ENCODE peak calls at places on chromosomes 13 and 19, in ten cellular contexts. One of them, this sample, is unnamed.

GRCh38 chr13:19860884-19861655 is 2.4 kb downstream of the ZMYM5 start:
- DNase-seq in Ammon's horn: no peak
- DNase-seq in iris pigment epithelial cell: peak
- DNase-seq in CD4-positive, CD25-positive, alpha-beta regulatory T cell: peak
- DNase-seq in fibroblast of mammary gland: peak
- DNase-seq in T-cell: no peak
- DNase-seq in stimulated activated CD4-positive, alpha-beta T cell treated with anti-CD3 and anti-CD28 coated beads, TNF-alpha, amount 100 ng/mL, for 4 hours: no peak
- DNase-seq in stimulated activated CD8-positive, alpha-beta memory T cell treated with anti-CD3 and anti-CD28 coated beads, Interleukin-7, amount 100 ng/mL, for 48 hours: no peak
- DNase-seq in COR-L47: no peak
- DNase-seq in tibial nerve: no peak
- DNase-seq in this sample: peak

GRCh38 chr13:101035119-101035620 is 360.6 kb upstream of the TMTC4 start:
- DNase-seq in Ammon's horn: no peak
- DNase-seq in iris pigment epithelial cell: no peak
- DNase-seq in CD4-positive, CD25-positive, alpha-beta regulatory T cell: no peak
- DNase-seq in fibroblast of mammary gland: no peak
- DNase-seq in T-cell: no peak
- DNase-seq in stimulated activated CD4-positive, alpha-beta T cell treated with anti-CD3 and anti-CD28 coated beads, TNF-alpha, amount 100 ng/mL, for 4 hours: no peak
- DNase-seq in stimulated activated CD8-positive, alpha-beta memory T cell treated with anti-CD3 and anti-CD28 coated beads, Interleukin-7, amount 100 ng/mL, for 48 hours: no peak
- DNase-seq in COR-L47: no peak
- DNase-seq in tibial nerve: no peak
- DNase-seq in this sample: no peak

GRCh38 chr19:30089086-30089665 is 147.1 kb downstream of the URI1 start:
- DNase-seq in Ammon's horn: no peak
- DNase-seq in iris pigment epithelial cell: no peak
- DNase-seq in CD4-positive, CD25-positive, alpha-beta regulatory T cell: no peak
- DNase-seq in fibroblast of mammary gland: no peak
- DNase-seq in T-cell: no peak
- DNase-seq in stimulated activated CD4-positive, alpha-beta T cell treated with anti-CD3 and anti-CD28 coated beads, TNF-alpha, amount 100 ng/mL, for 4 hours: no peak
- DNase-seq in stimulated activated CD8-positive, alpha-beta memory T cell treated with anti-CD3 and anti-CD28 coated beads, Interleukin-7, amount 100 ng/mL, for 48 hours: no peak
- DNase-seq in COR-L47: no peak
- DNase-seq in tibial nerve: no peak
- DNase-seq in this sample: no peak

GRCh38 chr13:94959616-94960015 is 247.3 kb upstream of the SOX21 start:
- DNase-seq in Ammon's horn: peak
- DNase-seq in iris pigment epithelial cell: no peak
- DNase-seq in CD4-positive, CD25-positive, alpha-beta regulatory T cell: no peak
- DNase-seq in fibroblast of mammary gland: no peak
- DNase-seq in T-cell: no peak
- DNase-seq in stimulated activated CD4-positive, alpha-beta T cell treated with anti-CD3 and anti-CD28 coated beads, TNF-alpha, amount 100 ng/mL, for 4 hours: no peak
- DNase-seq in stimulated activated CD8-positive, alpha-beta memory T cell treated with anti-CD3 and anti-CD28 coated beads, Interleukin-7, amount 100 ng/mL, for 48 hours: no peak
- DNase-seq in COR-L47: no peak
- DNase-seq in tibial nerve: no peak
- DNase-seq in this sample: no peak

GRCh38 chr13:46321494-46322225 is 65.4 kb downstream of the RUBCNL start:
- DNase-seq in Ammon's horn: peak
- DNase-seq in iris pigment epithelial cell: peak
- DNase-seq in CD4-positive, CD25-positive, alpha-beta regulatory T cell: peak
- DNase-seq in fibroblast of mammary gland: peak
- DNase-seq in T-cell: peak
- DNase-seq in stimulated activated CD4-positive, alpha-beta T cell treated with anti-CD3 and anti-CD28 coated beads, TNF-alpha, amount 100 ng/mL, for 4 hours: peak
- DNase-seq in stimulated activated CD8-positive, alpha-beta memory T cell treated with anti-CD3 and anti-CD28 coated beads, Interleukin-7, amount 100 ng/mL, for 48 hours: peak
- DNase-seq in COR-L47: peak
- DNase-seq in tibial nerve: peak
- DNase-seq in this sample: peak

GRCh38 chr19:10924597-10924996 is 3.8 kb downstream of the YIPF2 start:
- DNase-seq in Ammon's horn: no peak
- DNase-seq in iris pigment epithelial cell: no peak
- DNase-seq in CD4-positive, CD25-positive, alpha-beta regulatory T cell: no peak
- DNase-seq in fibroblast of mammary gland: no peak
- DNase-seq in T-cell: no peak
- DNase-seq in stimulated activated CD4-positive, alpha-beta T cell treated with anti-CD3 and anti-CD28 coated beads, TNF-alpha, amount 100 ng/mL, for 4 hours: no peak
- DNase-seq in stimulated activated CD8-positive, alpha-beta memory T cell treated with anti-CD3 and anti-CD28 coated beads, Interleukin-7, amount 100 ng/mL, for 48 hours: no peak
- DNase-seq in COR-L47: no peak
- DNase-seq in tibial nerve: no peak
- DNase-seq in this sample: no peak

GRCh38 chr13:44191504-44192171 is 182.0 kb upstream of the SERP2 start:
- DNase-seq in Ammon's horn: peak
- DNase-seq in iris pigment epithelial cell: peak
- DNase-seq in CD4-positive, CD25-positive, alpha-beta regulatory T cell: peak
- DNase-seq in fibroblast of mammary gland: peak
- DNase-seq in T-cell: peak
- DNase-seq in stimulated activated CD4-positive, alpha-beta T cell treated with anti-CD3 and anti-CD28 coated beads, TNF-alpha, amount 100 ng/mL, for 4 hours: no peak
- DNase-seq in stimulated activated CD8-positive, alpha-beta memory T cell treated with anti-CD3 and anti-CD28 coated beads, Interleukin-7, amount 100 ng/mL, for 48 hours: no peak
- DNase-seq in COR-L47: peak
- DNase-seq in tibial nerve: no peak
- DNase-seq in this sample: peak

GRCh38 chr13:79749985-79750551 is 269.1 kb downstream of the NDFIP2 start:
- DNase-seq in Ammon's horn: peak
- DNase-seq in iris pigment epithelial cell: peak
- DNase-seq in CD4-positive, CD25-positive, alpha-beta regulatory T cell: no peak
- DNase-seq in fibroblast of mammary gland: peak
- DNase-seq in T-cell: no peak
- DNase-seq in stimulated activated CD4-positive, alpha-beta T cell treated with anti-CD3 and anti-CD28 coated beads, TNF-alpha, amount 100 ng/mL, for 4 hours: no peak
- DNase-seq in stimulated activated CD8-positive, alpha-beta memory T cell treated with anti-CD3 and anti-CD28 coated beads, Interleukin-7, amount 100 ng/mL, for 48 hours: no peak
- DNase-seq in COR-L47: no peak
- DNase-seq in tibial nerve: peak
- DNase-seq in this sample: peak

GRCh38 chr19:54017266-54017665 is 25.8 kb downstream of the CACNG6 start:
- DNase-seq in Ammon's horn: no peak
- DNase-seq in iris pigment epithelial cell: peak
- DNase-seq in CD4-positive, CD25-positive, alpha-beta regulatory T cell: no peak
- DNase-seq in fibroblast of mammary gland: peak
- DNase-seq in T-cell: no peak
- DNase-seq in stimulated activated CD4-positive, alpha-beta T cell treated with anti-CD3 and anti-CD28 coated beads, TNF-alpha, amount 100 ng/mL, for 4 hours: no peak
- DNase-seq in stimulated activated CD8-positive, alpha-beta memory T cell treated with anti-CD3 and anti-CD28 coated beads, Interleukin-7, amount 100 ng/mL, for 48 hours: no peak
- DNase-seq in COR-L47: no peak
- DNase-seq in tibial nerve: no peak
- DNase-seq in this sample: peak

GRCh38 chr19:42662714-42663113 is 68.0 kb upstream of the CEACAM8 start:
- DNase-seq in Ammon's horn: no peak
- DNase-seq in iris pigment epithelial cell: no peak
- DNase-seq in CD4-positive, CD25-positive, alpha-beta regulatory T cell: no peak
- DNase-seq in fibroblast of mammary gland: no peak
- DNase-seq in T-cell: no peak
- DNase-seq in stimulated activated CD4-positive, alpha-beta T cell treated with anti-CD3 and anti-CD28 coated beads, TNF-alpha, amount 100 ng/mL, for 4 hours: no peak
- DNase-seq in stimulated activated CD8-positive, alpha-beta memory T cell treated with anti-CD3 and anti-CD28 coated beads, Interleukin-7, amount 100 ng/mL, for 48 hours: no peak
- DNase-seq in COR-L47: no peak
- DNase-seq in tibial nerve: no peak
- DNase-seq in this sample: no peak

GRCh38 chr13:26837997-26838396 is 77.4 kb upstream of the GPR12 start:
- DNase-seq in Ammon's horn: no peak
- DNase-seq in iris pigment epithelial cell: no peak
- DNase-seq in CD4-positive, CD25-positive, alpha-beta regulatory T cell: no peak
- DNase-seq in fibroblast of mammary gland: no peak
- DNase-seq in T-cell: no peak
- DNase-seq in stimulated activated CD4-positive, alpha-beta T cell treated with anti-CD3 and anti-CD28 coated beads, TNF-alpha, amount 100 ng/mL, for 4 hours: no peak
- DNase-seq in stimulated activated CD8-positive, alpha-beta memory T cell treated with anti-CD3 and anti-CD28 coated beads, Interleukin-7, amount 100 ng/mL, for 48 hours: no peak
- DNase-seq in COR-L47: no peak
- DNase-seq in tibial nerve: no peak
- DNase-seq in this sample: no peak

GRCh38 chr19:12937243-12938053 is 961 bp upstream of the CALR start:
- DNase-seq in Ammon's horn: no peak
- DNase-seq in iris pigment epithelial cell: no peak
- DNase-seq in CD4-positive, CD25-positive, alpha-beta regulatory T cell: no peak
- DNase-seq in fibroblast of mammary gland: peak
- DNase-seq in T-cell: no peak
- DNase-seq in stimulated activated CD4-positive, alpha-beta T cell treated with anti-CD3 and anti-CD28 coated beads, TNF-alpha, amount 100 ng/mL, for 4 hours: no peak
- DNase-seq in stimulated activated CD8-positive, alpha-beta memory T cell treated with anti-CD3 and anti-CD28 coated beads, Interleukin-7, amount 100 ng/mL, for 48 hours: no peak
- DNase-seq in COR-L47: peak
- DNase-seq in tibial nerve: peak
- DNase-seq in this sample: peak

GRCh38 chr19:13781547-13781946 is 7.3 kb downstream of the C19orf53 start:
- DNase-seq in Ammon's horn: no peak
- DNase-seq in iris pigment epithelial cell: peak
- DNase-seq in CD4-positive, CD25-positive, alpha-beta regulatory T cell: no peak
- DNase-seq in fibroblast of mammary gland: peak
- DNase-seq in T-cell: no peak
- DNase-seq in stimulated activated CD4-positive, alpha-beta T cell treated with anti-CD3 and anti-CD28 coated beads, TNF-alpha, amount 100 ng/mL, for 4 hours: no peak
- DNase-seq in stimulated activated CD8-positive, alpha-beta memory T cell treated with anti-CD3 and anti-CD28 coated beads, Interleukin-7, amount 100 ng/mL, for 48 hours: no peak
- DNase-seq in COR-L47: peak
- DNase-seq in tibial nerve: peak
- DNase-seq in this sample: peak

GRCh38 chr19:2136796-2137195 is 14.6 kb downstream of the AP3D1 start:
- DNase-seq in Ammon's horn: no peak
- DNase-seq in iris pigment epithelial cell: no peak
- DNase-seq in CD4-positive, CD25-positive, alpha-beta regulatory T cell: no peak
- DNase-seq in fibroblast of mammary gland: no peak
- DNase-seq in T-cell: no peak
- DNase-seq in stimulated activated CD4-positive, alpha-beta T cell treated with anti-CD3 and anti-CD28 coated beads, TNF-alpha, amount 100 ng/mL, for 4 hours: no peak
- DNase-seq in stimulated activated CD8-positive, alpha-beta memory T cell treated with anti-CD3 and anti-CD28 coated beads, Interleukin-7, amount 100 ng/mL, for 48 hours: no peak
- DNase-seq in COR-L47: no peak
- DNase-seq in tibial nerve: no peak
- DNase-seq in this sample: peak

GRCh38 chr19:38785187-38785699 is 3.8 kb upstream of the LGALS7B start:
- DNase-seq in Ammon's horn: no peak
- DNase-seq in iris pigment epithelial cell: no peak
- DNase-seq in CD4-positive, CD25-positive, alpha-beta regulatory T cell: no peak
- DNase-seq in fibroblast of mammary gland: no peak
- DNase-seq in T-cell: no peak
- DNase-seq in stimulated activated CD4-positive, alpha-beta T cell treated with anti-CD3 and anti-CD28 coated beads, TNF-alpha, amount 100 ng/mL, for 4 hours: no peak
- DNase-seq in stimulated activated CD8-positive, alpha-beta memory T cell treated with anti-CD3 and anti-CD28 coated beads, Interleukin-7, amount 100 ng/mL, for 48 hours: no peak
- DNase-seq in COR-L47: no peak
- DNase-seq in tibial nerve: no peak
- DNase-seq in this sample: no peak

GRCh38 chr13:36214163-36214921 is at the start of gene SOHLH2:
- DNase-seq in Ammon's horn: no peak
- DNase-seq in iris pigment epithelial cell: no peak
- DNase-seq in CD4-positive, CD25-positive, alpha-beta regulatory T cell: no peak
- DNase-seq in fibroblast of mammary gland: no peak
- DNase-seq in T-cell: no peak
- DNase-seq in stimulated activated CD4-positive, alpha-beta T cell treated with anti-CD3 and anti-CD28 coated beads, TNF-alpha, amount 100 ng/mL, for 4 hours: no peak
- DNase-seq in stimulated activated CD8-positive, alpha-beta memory T cell treated with anti-CD3 and anti-CD28 coated beads, Interleukin-7, amount 100 ng/mL, for 48 hours: no peak
- DNase-seq in COR-L47: no peak
- DNase-seq in tibial nerve: no peak
- DNase-seq in this sample: no peak

GRCh38 chr19:55693336-55693974 is 18.4 kb downstream of the EPN1 start:
- DNase-seq in Ammon's horn: peak
- DNase-seq in iris pigment epithelial cell: no peak
- DNase-seq in CD4-positive, CD25-positive, alpha-beta regulatory T cell: no peak
- DNase-seq in fibroblast of mammary gland: no peak
- DNase-seq in T-cell: no peak
- DNase-seq in stimulated activated CD4-positive, alpha-beta T cell treated with anti-CD3 and anti-CD28 coated beads, TNF-alpha, amount 100 ng/mL, for 4 hours: no peak
- DNase-seq in stimulated activated CD8-positive, alpha-beta memory T cell treated with anti-CD3 and anti-CD28 coated beads, Interleukin-7, amount 100 ng/mL, for 48 hours: no peak
- DNase-seq in COR-L47: no peak
- DNase-seq in tibial nerve: no peak
- DNase-seq in this sample: no peak

GRCh38 chr13:19663416-19663979 is 30.0 kb downstream of the MPHOSPH8 start:
- DNase-seq in Ammon's horn: no peak
- DNase-seq in iris pigment epithelial cell: no peak
- DNase-seq in CD4-positive, CD25-positive, alpha-beta regulatory T cell: no peak
- DNase-seq in fibroblast of mammary gland: no peak
- DNase-seq in T-cell: no peak
- DNase-seq in stimulated activated CD4-positive, alpha-beta T cell treated with anti-CD3 and anti-CD28 coated beads, TNF-alpha, amount 100 ng/mL, for 4 hours: no peak
- DNase-seq in stimulated activated CD8-positive, alpha-beta memory T cell treated with anti-CD3 and anti-CD28 coated beads, Interleukin-7, amount 100 ng/mL, for 48 hours: no peak
- DNase-seq in COR-L47: no peak
- DNase-seq in tibial nerve: no peak
- DNase-seq in this sample: no peak

GRCh38 chr19:18939922-18940775 is 868 bp downstream of the HOMER3 start:
- DNase-seq in Ammon's horn: peak
- DNase-seq in iris pigment epithelial cell: peak
- DNase-seq in CD4-positive, CD25-positive, alpha-beta regulatory T cell: no peak
- DNase-seq in fibroblast of mammary gland: peak
- DNase-seq in T-cell: no peak
- DNase-seq in stimulated activated CD4-positive, alpha-beta T cell treated with anti-CD3 and anti-CD28 coated beads, TNF-alpha, amount 100 ng/mL, for 4 hours: no peak
- DNase-seq in stimulated activated CD8-positive, alpha-beta memory T cell treated with anti-CD3 and anti-CD28 coated beads, Interleukin-7, amount 100 ng/mL, for 48 hours: no peak
- DNase-seq in COR-L47: no peak
- DNase-seq in tibial nerve: no peak
- DNase-seq in this sample: no peak

GRCh38 chr19:51570962-51571575 is at the start of gene ZNF175:
- DNase-seq in Ammon's horn: peak
- DNase-seq in iris pigment epithelial cell: peak
- DNase-seq in CD4-positive, CD25-positive, alpha-beta regulatory T cell: peak
- DNase-seq in fibroblast of mammary gland: peak
- DNase-seq in T-cell: peak
- DNase-seq in stimulated activated CD4-positive, alpha-beta T cell treated with anti-CD3 and anti-CD28 coated beads, TNF-alpha, amount 100 ng/mL, for 4 hours: peak
- DNase-seq in stimulated activated CD8-positive, alpha-beta memory T cell treated with anti-CD3 and anti-CD28 coated beads, Interleukin-7, amount 100 ng/mL, for 48 hours: peak
- DNase-seq in COR-L47: peak
- DNase-seq in tibial nerve: peak
- DNase-seq in this sample: peak

GRCh38 chr19:51887522-51888498 is at the start of gene ZNF577:
- DNase-seq in Ammon's horn: peak
- DNase-seq in iris pigment epithelial cell: peak
- DNase-seq in CD4-positive, CD25-positive, alpha-beta regulatory T cell: peak
- DNase-seq in fibroblast of mammary gland: peak
- DNase-seq in T-cell: peak
- DNase-seq in stimulated activated CD4-positive, alpha-beta T cell treated with anti-CD3 and anti-CD28 coated beads, TNF-alpha, amount 100 ng/mL, for 4 hours: peak
- DNase-seq in stimulated activated CD8-positive, alpha-beta memory T cell treated with anti-CD3 and anti-CD28 coated beads, Interleukin-7, amount 100 ng/mL, for 48 hours: peak
- DNase-seq in COR-L47: no peak
- DNase-seq in tibial nerve: peak
- DNase-seq in this sample: peak

GRCh38 chr13:97692628-97693027 is 258.7 kb downstream of the RAP2A start:
- DNase-seq in Ammon's horn: no peak
- DNase-seq in iris pigment epithelial cell: no peak
- DNase-seq in CD4-positive, CD25-positive, alpha-beta regulatory T cell: no peak
- DNase-seq in fibroblast of mammary gland: no peak
- DNase-seq in T-cell: no peak
- DNase-seq in stimulated activated CD4-positive, alpha-beta T cell treated with anti-CD3 and anti-CD28 coated beads, TNF-alpha, amount 100 ng/mL, for 4 hours: no peak
- DNase-seq in stimulated activated CD8-positive, alpha-beta memory T cell treated with anti-CD3 and anti-CD28 coated beads, Interleukin-7, amount 100 ng/mL, for 48 hours: no peak
- DNase-seq in COR-L47: no peak
- DNase-seq in tibial nerve: no peak
- DNase-seq in this sample: no peak

GRCh38 chr19:2590630-2591399 is 111.7 kb downstream of the GNG7 start:
- DNase-seq in Ammon's horn: no peak
- DNase-seq in iris pigment epithelial cell: no peak
- DNase-seq in CD4-positive, CD25-positive, alpha-beta regulatory T cell: no peak
- DNase-seq in fibroblast of mammary gland: no peak
- DNase-seq in T-cell: no peak
- DNase-seq in stimulated activated CD4-positive, alpha-beta T cell treated with anti-CD3 and anti-CD28 coated beads, TNF-alpha, amount 100 ng/mL, for 4 hours: no peak
- DNase-seq in stimulated activated CD8-positive, alpha-beta memory T cell treated with anti-CD3 and anti-CD28 coated beads, Interleukin-7, amount 100 ng/mL, for 48 hours: no peak
- DNase-seq in COR-L47: no peak
- DNase-seq in tibial nerve: no peak
- DNase-seq in this sample: no peak

GRCh38 chr13:30332516-30333165 is 25.3 kb upstream of the KATNAL1 start:
- DNase-seq in Ammon's horn: no peak
- DNase-seq in iris pigment epithelial cell: no peak
- DNase-seq in CD4-positive, CD25-positive, alpha-beta regulatory T cell: no peak
- DNase-seq in fibroblast of mammary gland: no peak
- DNase-seq in T-cell: no peak
- DNase-seq in stimulated activated CD4-positive, alpha-beta T cell treated with anti-CD3 and anti-CD28 coated beads, TNF-alpha, amount 100 ng/mL, for 4 hours: no peak
- DNase-seq in stimulated activated CD8-positive, alpha-beta memory T cell treated with anti-CD3 and anti-CD28 coated beads, Interleukin-7, amount 100 ng/mL, for 48 hours: no peak
- DNase-seq in COR-L47: no peak
- DNase-seq in tibial nerve: no peak
- DNase-seq in this sample: no peak

GRCh38 chr13:102028846-102029245 is 373.0 kb downstream of the FGF14 start:
- DNase-seq in Ammon's horn: no peak
- DNase-seq in iris pigment epithelial cell: no peak
- DNase-seq in CD4-positive, CD25-positive, alpha-beta regulatory T cell: no peak
- DNase-seq in fibroblast of mammary gland: no peak
- DNase-seq in T-cell: no peak
- DNase-seq in stimulated activated CD4-positive, alpha-beta T cell treated with anti-CD3 and anti-CD28 coated beads, TNF-alpha, amount 100 ng/mL, for 4 hours: no peak
- DNase-seq in stimulated activated CD8-positive, alpha-beta memory T cell treated with anti-CD3 and anti-CD28 coated beads, Interleukin-7, amount 100 ng/mL, for 48 hours: no peak
- DNase-seq in COR-L47: peak
- DNase-seq in tibial nerve: no peak
- DNase-seq in this sample: no peak

GRCh38 chr13:42539670-42540069 is 34.3 kb upstream of the TNFSF11 start:
- DNase-seq in Ammon's horn: no peak
- DNase-seq in iris pigment epithelial cell: peak
- DNase-seq in CD4-positive, CD25-positive, alpha-beta regulatory T cell: no peak
- DNase-seq in fibroblast of mammary gland: peak
- DNase-seq in T-cell: no peak
- DNase-seq in stimulated activated CD4-positive, alpha-beta T cell treated with anti-CD3 and anti-CD28 coated beads, TNF-alpha, amount 100 ng/mL, for 4 hours: no peak
- DNase-seq in stimulated activated CD8-positive, alpha-beta memory T cell treated with anti-CD3 and anti-CD28 coated beads, Interleukin-7, amount 100 ng/mL, for 48 hours: no peak
- DNase-seq in COR-L47: no peak
- DNase-seq in tibial nerve: no peak
- DNase-seq in this sample: peak

GRCh38 chr19:48815870-48816501 is 5.2 kb upstream of the BCAT2 start:
- DNase-seq in Ammon's horn: no peak
- DNase-seq in iris pigment epithelial cell: peak
- DNase-seq in CD4-positive, CD25-positive, alpha-beta regulatory T cell: no peak
- DNase-seq in fibroblast of mammary gland: no peak
- DNase-seq in T-cell: no peak
- DNase-seq in stimulated activated CD4-positive, alpha-beta T cell treated with anti-CD3 and anti-CD28 coated beads, TNF-alpha, amount 100 ng/mL, for 4 hours: no peak
- DNase-seq in stimulated activated CD8-positive, alpha-beta memory T cell treated with anti-CD3 and anti-CD28 coated beads, Interleukin-7, amount 100 ng/mL, for 48 hours: no peak
- DNase-seq in COR-L47: peak
- DNase-seq in tibial nerve: no peak
- DNase-seq in this sample: peak

GRCh38 chr13:76668141-76668540 is 218.1 kb downstream of the KCTD12 start:
- DNase-seq in Ammon's horn: no peak
- DNase-seq in iris pigment epithelial cell: no peak
- DNase-seq in CD4-positive, CD25-positive, alpha-beta regulatory T cell: no peak
- DNase-seq in fibroblast of mammary gland: no peak
- DNase-seq in T-cell: no peak
- DNase-seq in stimulated activated CD4-positive, alpha-beta T cell treated with anti-CD3 and anti-CD28 coated beads, TNF-alpha, amount 100 ng/mL, for 4 hours: no peak
- DNase-seq in stimulated activated CD8-positive, alpha-beta memory T cell treated with anti-CD3 and anti-CD28 coated beads, Interleukin-7, amount 100 ng/mL, for 48 hours: no peak
- DNase-seq in COR-L47: no peak
- DNase-seq in tibial nerve: no peak
- DNase-seq in this sample: peak